ENCODE peak calls at places on chromosomes 4 and X, in eight cellular contexts. R is memory B cell; K is body of pancreas; E is activated T-helper 1 cell treated with anti-CD3 and anti-CD28 coated beads, Interleukin-12 subunit alpha, Interleukin-12 subunit beta, Interleukin-2, Interleukin-4 antibody, amounts not matched to agents 30 ng/mL and 10 ng/mL and 1 ng/mL, durations not matched to agents 14 hours and 24 hours and 36 hours; U is GM12891; Y is putamen; T is cardiac muscle cell; L is activated CD8-positive, alpha-beta memory T cell treated with anti-CD3 and anti-CD28 coated beads for 4 hours. B is an unnamed sample.

GRCh38 chr4:150493846-150494245 is 88.1 kb upstream of the MAB21L2 start:
- DNase-seq in R (no peak), K (no peak), E (no peak), U (no peak), Y (no peak), T (no peak), L (no peak), B (no peak)

GRCh38 chrX:3598046-3598605 is 115.3 kb downstream of the PRKX start:
- DNase-seq in R (no peak), K (no peak), E (no peak), U (no peak), Y (no peak), T (no peak), L (no peak), B (no peak)

GRCh38 chr4:184979461-184980124 is 38.7 kb upstream of the HELT start:
- DNase-seq in R (no peak), K (no peak), E (no peak), U (no peak), Y (no peak), T (no peak), L (no peak), B (no peak)

GRCh38 chr4:168630445-168631187 is 133.8 kb downstream of the PALLD start:
- DNase-seq in R (no peak), K (no peak), E (no peak), U (no peak), Y (no peak), T (no peak), L (no peak), B (no peak)

GRCh38 chr4:7244343-7244680 is 52.0 kb downstream of the SORCS2 start:
- DNase-seq in R (no peak), K (no peak), E (no peak), U (no peak), Y (peak), T (no peak), L (no peak), B (no peak)

GRCh38 chr4:120839974-120840751 is 82.4 kb downstream of the PRDM5 start:
- DNase-seq in R (no peak), K (no peak), E (no peak), U (no peak), Y (no peak), T (peak), L (no peak), B (no peak)

GRCh38 chrX:112961981-112962380 is 121.3 kb upstream of the AMOT start:
- DNase-seq in R (no peak), K (no peak), E (no peak), U (no peak), Y (no peak), T (peak), L (no peak), B (no peak)

GRCh38 chr4:174429701-174430100 is 92.6 kb downstream of the HPGD start:
- DNase-seq in R (no peak), K (no peak), E (no peak), U (no peak), Y (no peak), T (no peak), L (no peak), B (no peak)

B was measured in stimulated activated effector memory CD8-positive, alpha-beta T cell treated with anti-CD3 and anti-CD28 coated beads, Interleukin-12 subunit alpha, Interleukin-12 subunit beta, amount 100 ng/mL, for 72 hours.